ENCODE peak calls at places on chromosomes 13 and 19, in ten cellular contexts. S is erythroblast, J is left ventricle myocardium inferior, A is T-helper 9 cell, T is ELR, O is substantia nigra, F is AG08395, E is GM04504, R is ascending aorta, B is AG09319. M is an unnamed sample.

GRCh38 chr13:110044521-110045200 is 258.3 kb upstream of the IRS2 start:
- DNase-seq in S (no peak), J (no peak), A (no peak), T (no peak), O (no peak), F (peak), E (peak), R (no peak), B (peak), M (no peak)

GRCh38 chr13:114115191-114115671 is 17.2 kb downstream of the RASA3 start:
- DNase-seq in S (peak), J (no peak), A (no peak), T (peak), O (no peak), F (peak), E (no peak), R (peak), B (no peak), M (no peak)

GRCh38 chr19:30480097-30480496 is 107.9 kb downstream of the ZNF536 start:
- DNase-seq in S (no peak), J (no peak), A (no peak), T (no peak), O (no peak), F (no peak), E (no peak), R (no peak), B (no peak), M (no peak)

GRCh38 chr19:48836089-48837017 is at the start of gene HSD17B14:
- DNase-seq in S (no peak), J (no peak), A (no peak), T (peak), O (no peak), F (peak), E (peak), R (peak), B (no peak), M (no peak)

GRCh38 chr19:46697142-46697960 is 19.6 kb downstream of the PRKD2 start:
- DNase-seq in S (peak), J (peak), A (no peak), T (peak), O (no peak), F (peak), E (peak), R (peak), B (peak), M (no peak)

GRCh38 chr19:15452111-15453047 is 2.6 kb upstream of the WIZ start:
- DNase-seq in S (peak), J (peak), A (peak), T (peak), O (no peak), F (peak), E (peak), R (peak), B (peak), M (no peak)

GRCh38 chr19:48094843-48095203 is 15.8 kb downstream of the PLA2G4C start:
- DNase-seq in S (no peak), J (no peak), A (no peak), T (no peak), O (no peak), F (no peak), E (no peak), R (no peak), B (no peak), M (no peak)

GRCh38 chr13:101647760-101648159 is 195.3 kb downstream of the ITGBL1 start:
- DNase-seq in S (no peak), J (no peak), A (no peak), T (no peak), O (no peak), F (no peak), E (no peak), R (no peak), B (no peak), M (no peak)

GRCh38 chr19:19656451-19657396 is 6.8 kb downstream of the ATP13A1 start:
- DNase-seq in S (no peak), J (no peak), A (no peak), T (no peak), O (no peak), F (no peak), E (no peak), R (no peak), B (no peak), M (no peak)

GRCh38 chr13:65456150-65456912 is 1773.8 kb downstream of the PCDH9 start:
- DNase-seq in S (no peak), J (no peak), A (no peak), T (peak), O (no peak), F (no peak), E (no peak), R (no peak), B (no peak), M (no peak)

GRCh38 chr19:5480427-5480836 is 25.2 kb downstream of the ZNRF4 start:
- DNase-seq in S (peak), J (no peak), A (peak), T (peak), O (no peak), F (peak), E (no peak), R (no peak), B (no peak), M (no peak)

GRCh38 chr19:33202546-33203507 is 8.7 kb downstream of the LRP3 start:
- DNase-seq in S (no peak), J (no peak), A (no peak), T (no peak), O (no peak), F (no peak), E (no peak), R (no peak), B (no peak), M (no peak)

GRCh38 chr13:98332691-98333090 is 155.6 kb upstream of the RNF113B start:
- DNase-seq in S (no peak), J (no peak), A (no peak), T (no peak), O (no peak), F (no peak), E (no peak), R (no peak), B (no peak), M (no peak)

GRCh38 chr19:6801397-6802086 is 29.0 kb downstream of the VAV1 start:
- DNase-seq in S (peak), J (peak), A (peak), T (no peak), O (peak), F (peak), E (no peak), R (peak), B (no peak), M (peak)

GRCh38 chr19:5349041-5349440 is 8.4 kb upstream of the PTPRS start:
- DNase-seq in S (no peak), J (no peak), A (no peak), T (no peak), O (no peak), F (no peak), E (no peak), R (no peak), B (no peak), M (no peak)

GRCh38 chr13:71056581-71056980 is 810.4 kb downstream of the DACH1 start:
- DNase-seq in S (no peak), J (no peak), A (no peak), T (no peak), O (no peak), F (no peak), E (no peak), R (no peak), B (no peak), M (no peak)

GRCh38 chr19:37867831-37868230 is 38.6 kb downstream of the WDR87 start:
- DNase-seq in S (no peak), J (no peak), A (no peak), T (peak), O (no peak), F (peak), E (peak), R (no peak), B (no peak), M (no peak)

GRCh38 chr19:29635963-29636362 is 29.3 kb upstream of the PLEKHF1 start:
- DNase-seq in S (no peak), J (no peak), A (no peak), T (no peak), O (no peak), F (no peak), E (no peak), R (no peak), B (no peak), M (no peak)

GRCh38 chr13:33615436-33615835 is 202.5 kb upstream of the RFC3 start:
- DNase-seq in S (no peak), J (no peak), A (no peak), T (no peak), O (no peak), F (no peak), E (no peak), R (no peak), B (no peak), M (no peak)

GRCh38 chr19:31356587-31357314 is 7.5 kb upstream of the TSHZ3 start:
- DNase-seq in S (peak), J (peak), A (peak), T (no peak), O (no peak), F (no peak), E (no peak), R (no peak), B (no peak), M (no peak)

GRCh38 chr19:29263305-29264080 is 50.5 kb upstream of the UQCRFS1 start:
- DNase-seq in S (peak), J (peak), A (peak), T (peak), O (no peak), F (peak), E (no peak), R (no peak), B (no peak), M (no peak)

GRCh38 chr13:110097013-110097412 is 209.9 kb downstream of the COL4A1 start:
- DNase-seq in S (no peak), J (no peak), A (no peak), T (no peak), O (no peak), F (no peak), E (no peak), R (no peak), B (no peak), M (no peak)